ENCODE peak calls at places on chromosomes 6 and 20, in nine cellular contexts. C is fibroblast of lung; D is body of pancreas; N is spleen; S is HCT116; J is CD8-positive, alpha-beta T cell; T is transverse colon; M is lower lobe of right lung; U is psoas muscle. A is an unnamed sample. For H3K9me3, the result is how much of the 10 kb centered on the place peaks cover.

GRCh38 chr20:53524589-53525311 is 68.9 kb downstream of the ZNF217 start:
- DNase-seq in C (no peak), U (no peak), N (no peak), M (no peak), D (no peak), S (no peak), T (no peak), J (no peak), A (no peak)

GRCh38 chr20:45890077-45890996 is 671 bp downstream of the NEURL2 start:
- DNase-seq in T (peak), U (peak), M (peak), D (peak), S (no peak), N (peak), C (peak), J (peak), A (no peak)

GRCh38 chr6:3176562-3177355 is 19.4 kb upstream of the TUBB2A start:
- DNase-seq in M (no peak), T (no peak), S (peak), U (no peak), C (peak), J (peak), D (no peak), N (no peak), A (no peak)

GRCh38 chr6:148138478-148138877 is 204.2 kb upstream of the SASH1 start:
- DNase-seq in T (no peak), J (no peak), N (no peak), S (no peak), U (no peak), M (no peak), C (no peak), D (no peak), A (no peak)

GRCh38 chr20:47303736-47304135 is 52.8 kb downstream of the ZMYND8 start:
- DNase-seq in S (no peak), N (no peak), T (no peak), M (no peak), U (no peak), D (no peak), C (no peak), J (no peak), A (no peak)

GRCh38 chr6:74166849-74167248 is 470.8 kb downstream of the CD109 start:
- DNase-seq in U (no peak), M (no peak), N (no peak), C (peak), T (no peak), J (no peak), S (no peak), D (no peak), A (no peak)

GRCh38 chr6:73079611-73079955 is 145.7 kb downstream of the KHDC1L start:
- DNase-seq in T (no peak), C (peak), D (no peak), N (no peak), J (no peak), M (no peak), U (no peak), S (no peak), A (no peak)

GRCh38 chr6:45491874-45492273 is 114.1 kb upstream of the SUPT3H start:
- DNase-seq in U (no peak), T (no peak), C (no peak), M (no peak), J (no peak), N (no peak), S (no peak), D (no peak), A (no peak)

GRCh38 chr20:11170565-11170964 is 496.8 kb upstream of the JAG1 start:
- DNase-seq in D (no peak), C (peak), S (no peak), M (no peak), T (no peak), N (no peak), J (no peak), U (no peak), A (no peak)

GRCh38 chr20:3766381-3766780 is 1.2 kb downstream of the ADISSP start:
- DNase-seq in U (no peak), M (peak), S (no peak), T (no peak), D (no peak), C (no peak), N (peak), J (no peak), A (no peak)

GRCh38 chr20:42024653-42025052 is 406.5 kb upstream of the CHD6 start:
- DNase-seq in S (no peak), N (no peak), U (no peak), D (no peak), C (no peak), M (no peak), T (no peak), J (no peak), A (no peak)

GRCh38 chr20:59662161-59662560 is 57.8 kb downstream of the PHACTR3 start:
- DNase-seq in N (no peak), S (no peak), D (no peak), U (no peak), M (no peak), C (no peak), J (no peak), T (no peak), A (no peak)

GRCh38 chr20:59661621-59662020 is 57.3 kb downstream of the PHACTR3 start:
- DNase-seq in T (no peak), S (no peak), N (no peak), M (no peak), D (no peak), J (no peak), U (no peak), C (no peak), A (no peak)

GRCh38 chr20:59663513-59663890 is 59.2 kb downstream of the PHACTR3 start:
- DNase-seq in C (no peak), U (no peak), D (no peak), N (peak), T (no peak), M (no peak), J (no peak), S (no peak), A (no peak)

GRCh38 chr20:59662856-59663512 is 58.6 kb downstream of the PHACTR3 start:
- DNase-seq in U (no peak), N (no peak), T (no peak), D (no peak), S (no peak), C (no peak), M (no peak), J (no peak), A (no peak)

DNA sequence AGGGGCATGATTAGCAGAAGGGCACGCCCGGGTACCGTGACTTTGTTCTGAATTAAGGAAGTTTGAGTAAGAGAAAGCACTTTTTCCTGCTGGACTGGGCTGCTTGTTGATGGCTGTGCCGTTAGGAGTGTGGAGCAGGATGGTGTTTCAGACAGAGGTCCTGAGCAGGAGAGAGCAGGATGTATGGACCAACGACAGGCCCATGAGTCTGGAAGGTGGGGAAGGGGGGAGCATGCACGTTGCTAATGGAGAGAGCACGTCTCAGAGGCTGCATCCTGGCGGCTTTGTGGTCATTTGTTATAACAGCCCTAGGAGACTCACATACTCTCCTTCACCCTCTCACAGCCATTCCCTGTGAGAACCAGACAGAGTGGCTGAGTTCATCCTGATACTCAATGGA is 56.8 kb downstream of the PHACTR3 start:
- DNase-seq in T (no peak), C (no peak), J (no peak), D (no peak), U (no peak), S (no peak), M (no peak), N (no peak), A (no peak)
- H3K9me3 ChIP-seq in T (under half), C (under half), J (under half), D (under half), U (under half), S (under half), M (under half), N (under half), A (under half)

GRCh38 chr20:63963348-63963741 is 6.4 kb downstream of the ZNF512B start:
- DNase-seq in U (peak), T (no peak), N (peak), J (no peak), D (no peak), S (no peak), M (no peak), C (no peak), A (no peak)
- H3K9me3 ChIP-seq in U (under half), T (under half), N (under half), J (under half), D (under half), S (under half), M (under half), C (under half), A (under half)

GRCh38 chr20:60491261-60491660 is 533.0 kb downstream of the CDH26 start:
- DNase-seq in T (no peak), C (no peak), M (no peak), J (no peak), D (no peak), N (no peak), U (no peak), S (no peak), A (no peak)
- H3K9me3 ChIP-seq in T (under half), C (under half), M (under half), J (under half), D (under half), N (under half), U (under half), S (under half), A (under half)

DNA sequence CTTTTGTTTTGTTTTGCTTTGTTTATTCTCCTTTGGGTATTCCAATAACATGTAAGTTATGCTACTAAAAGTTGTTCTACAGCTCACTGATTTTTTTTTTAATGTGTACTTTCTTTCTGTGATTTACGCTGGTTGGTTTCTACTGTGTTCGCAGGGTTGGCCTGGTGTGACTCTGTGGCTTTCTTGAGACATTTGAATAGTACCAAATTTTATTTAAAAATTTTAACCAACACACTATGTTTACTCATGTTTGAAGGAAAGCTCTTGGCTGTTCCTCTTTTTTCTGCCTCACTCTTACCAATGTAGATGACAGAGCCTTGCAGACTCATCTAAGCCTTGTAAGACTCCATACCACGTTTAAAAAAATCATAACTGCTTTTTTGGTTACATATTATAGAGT is 1784.9 kb upstream of the DEFB115 start:
- DNase-seq in J (no peak), M (no peak), S (no peak), N (no peak), C (no peak), T (no peak), U (no peak), D (no peak), A (no peak)
- H3K9me3 ChIP-seq in J (under half), M (under half), S (under half), N (under half), C (under half), T (under half), U (under half), D (under half), A (under half)

GRCh38 chr20:56160956-56161355 is 87.6 kb upstream of the MC3R start:
- DNase-seq in T (no peak), D (no peak), N (no peak), J (no peak), U (no peak), M (no peak), C (no peak), S (no peak), A (no peak)
- H3K9me3 ChIP-seq in T (under half), D (under half), N (under half), J (under half), U (under half), M (under half), C (under half), S (under half), A (under half)

DNA sequence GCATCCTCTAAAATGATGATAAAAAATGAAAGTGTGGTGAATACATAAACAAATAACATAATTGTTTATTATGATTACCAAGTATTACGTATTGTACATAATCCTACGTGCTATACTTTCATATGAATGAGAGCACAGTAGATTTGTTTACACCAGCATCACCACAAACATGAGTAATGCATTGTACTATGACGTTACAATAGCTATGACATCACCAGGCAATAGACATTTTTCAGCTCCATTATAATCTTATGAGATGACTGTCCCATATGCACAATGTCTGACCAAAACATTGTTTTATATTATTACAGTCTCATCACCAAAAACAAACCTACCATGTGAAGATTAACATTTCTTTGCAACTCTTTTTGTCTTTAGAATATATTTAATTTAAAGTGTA is 225.7 kb upstream of the TENT5A start:
- DNase-seq in J (no peak), N (no peak), D (no peak), S (no peak), T (no peak), U (no peak), M (no peak), C (peak), A (no peak)
- H3K9me3 ChIP-seq in J (under half), N (under half), D (under half), S (under half), T (under half), U (under half), M (under half), C (under half), A (under half)

GRCh38 chr6:122494665-122495272 is 23.2 kb upstream of the SERINC1 start:
- DNase-seq in C (no peak), M (no peak), S (no peak), J (no peak), T (peak), N (no peak), D (no peak), U (no peak), A (no peak)
- H3K9me3 ChIP-seq in C (under half), M (under half), S (under half), J (under half), T (under half), N (under half), D (under half), U (under half), A (under half)

GRCh38 chr20:56003966-56004365 is 1.4 kb downstream of the CBLN4 start:
- DNase-seq in M (peak), T (peak), C (peak), N (no peak), D (no peak), S (no peak), J (no peak), U (no peak), A (no peak)

GRCh38 chr20:56003111-56003800 is 2.1 kb downstream of the CBLN4 start:
- DNase-seq in M (no peak), T (no peak), U (no peak), S (no peak), N (no peak), J (no peak), C (no peak), D (no peak), A (no peak)

GRCh38 chr20:56001106-56001785 is 4.1 kb downstream of the CBLN4 start:
- DNase-seq in S (no peak), J (no peak), M (no peak), N (no peak), U (no peak), C (no peak), T (no peak), D (no peak), A (no peak)

GRCh38 chr20:56004611-56005388 is 519 bp downstream of the CBLN4 start:
- DNase-seq in U (no peak), J (no peak), S (no peak), M (no peak), T (no peak), C (no peak), N (no peak), D (no peak), A (no peak)

DNA sequence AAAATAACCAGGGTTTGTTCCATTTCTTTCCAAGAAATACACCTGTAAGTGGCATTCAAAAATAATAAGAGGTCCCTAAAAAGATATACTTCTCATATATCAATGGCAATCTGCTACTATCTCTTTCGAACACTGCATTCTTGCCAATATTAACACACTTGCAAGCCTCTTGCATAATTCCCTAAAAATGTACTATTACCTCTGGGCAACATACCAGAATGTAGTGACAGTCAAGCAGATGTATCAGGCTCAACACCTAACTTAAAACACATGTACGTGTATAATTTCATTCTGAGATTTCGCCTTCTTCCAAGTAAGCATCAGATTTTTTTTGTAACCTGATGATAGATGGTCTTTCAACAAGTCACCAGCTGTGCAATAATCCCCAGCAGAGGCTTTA is 3.4 kb downstream of the CBLN4 start:
- DNase-seq in M (no peak), D (no peak), U (no peak), T (no peak), N (no peak), S (no peak), C (no peak), J (no peak), A (no peak)
- H3K9me3 ChIP-seq in M (under half), D (under half), U (under half), T (under half), N (under half), S (under half), C (under half), J (under half), A (under half)

GRCh38 chr20:39069976-39070375 is 107.8 kb downstream of the DHX35 start:
- DNase-seq in C (no peak), D (no peak), U (no peak), J (no peak), N (no peak), S (no peak), T (no peak), M (no peak), A (no peak)
- H3K9me3 ChIP-seq in C (under half), D (under half), U (under half), J (under half), N (under half), S (under half), T (under half), M (under half), A (under half)

DNA sequence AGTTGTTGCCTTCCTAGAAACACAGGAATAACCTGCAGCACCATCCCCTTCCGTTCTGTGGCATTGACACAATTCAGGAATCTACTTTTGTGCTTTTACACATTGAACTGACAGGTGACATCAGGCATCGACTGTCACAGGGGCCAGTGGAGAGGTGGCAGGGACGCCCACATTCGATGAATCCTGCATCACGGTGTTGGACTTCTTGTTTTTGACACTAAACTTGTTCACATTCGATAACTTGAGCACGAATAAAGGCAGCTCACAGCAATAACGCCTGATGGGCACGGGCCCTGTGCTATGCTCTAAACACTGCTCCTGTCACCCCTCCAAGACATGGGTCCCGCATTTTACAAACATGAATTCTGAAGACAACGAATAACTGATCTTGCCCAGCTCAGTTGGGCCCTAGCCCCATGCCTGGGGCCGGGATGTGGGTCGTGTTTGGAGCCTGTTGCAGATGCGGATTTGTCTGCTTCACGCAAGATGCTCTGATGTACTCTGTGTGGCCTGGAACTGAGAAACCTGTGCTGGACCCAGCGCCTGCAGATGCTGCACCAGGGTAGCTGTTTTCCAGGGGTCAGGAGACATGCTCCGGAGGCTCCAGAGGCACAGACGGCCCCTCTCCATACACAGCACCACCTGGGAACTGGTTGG is 75.7 kb downstream of the TTLL2 start:
- DNase-seq in N (peak), T (no peak), C (no peak), S (no peak), M (no peak), J (no peak), U (no peak), D (no peak), A (no peak)
- H3K9me3 ChIP-seq in N (under half), T (under half), C (under half), S (under half), M (under half), J (under half), U (under half), D (under half), A (under half)

A was measured in T-helper 17 cell.